ENCODE peak calls at places on chromosomes 6 and 20, in ten cellular contexts. B, Z, A, L, M, O, W, D, C and V are unnamed samples.

GRCh38 chr20:60327971-60328660 is 369.9 kb downstream of the CDH26 start:
- DNase-seq in B (no peak), M (no peak), C (no peak), Z (no peak), D (no peak), L (no peak), A (no peak), W (no peak), O (no peak), V (no peak)

GRCh38 chr6:46626976-46627375 is 25.6 kb downstream of the CYP39A1 start:
- DNase-seq in D (no peak), Z (no peak), O (no peak), B (no peak), A (no peak), M (no peak), W (no peak), L (no peak), C (no peak), V (no peak)

GRCh38 chr6:38933426-38933825 is 115.2 kb upstream of the GLP1R start:
- DNase-seq in D (no peak), M (no peak), C (no peak), A (peak), L (peak), O (no peak), Z (peak), B (peak), W (no peak), V (no peak)

GRCh38 chr6:2940010-2940850 is 31.1 kb downstream of the SERPINB6 start:
- DNase-seq in Z (no peak), M (no peak), B (no peak), C (no peak), W (no peak), L (no peak), D (no peak), A (no peak), O (no peak), V (no peak)

GRCh38 chr6:43228951-43229802 is at the start of gene DNPH1:
- DNase-seq in A (peak), O (peak), D (peak), Z (peak), L (peak), W (peak), B (peak), M (peak), C (peak), V (peak)

GRCh38 chr6:165701005-165701404 is 38.0 kb upstream of the PDE10A start:
- DNase-seq in D (no peak), Z (no peak), A (peak), B (peak), O (no peak), W (no peak), M (no peak), C (no peak), L (no peak), V (no peak)

GRCh38 chr20:53080412-53080962 is 108.3 kb downstream of the TSHZ2 start:
- DNase-seq in D (no peak), O (no peak), A (no peak), B (no peak), W (no peak), Z (no peak), C (no peak), L (no peak), M (no peak), V (no peak)

GRCh38 chr6:170269151-170269872 is 21.6 kb downstream of the DLL1 start:
- DNase-seq in L (no peak), Z (no peak), A (no peak), B (no peak), D (no peak), O (no peak), C (no peak), W (no peak), M (no peak), V (no peak)

GRCh38 chr20:60068509-60068908 is 110.3 kb downstream of the CDH26 start:
- DNase-seq in M (no peak), W (no peak), L (no peak), D (no peak), A (no peak), O (no peak), B (no peak), C (no peak), Z (no peak), V (no peak)

GRCh38 chr20:3420211-3420707 is 12.8 kb upstream of the DNAAF9 start:
- DNase-seq in M (no peak), L (peak), Z (peak), A (peak), W (no peak), B (peak), D (no peak), O (peak), C (peak), V (no peak)

GRCh38 chr6:8108031-8108660 is 5.8 kb upstream of the EEF1E1 start:
- DNase-seq in W (peak), A (peak), D (no peak), B (peak), O (peak), Z (peak), C (no peak), M (peak), L (peak), V (no peak)

GRCh38 chr6:34070315-34071110 is 75.4 kb downstream of the GRM4 start:
- DNase-seq in O (no peak), B (peak), C (no peak), D (no peak), Z (no peak), A (peak), W (no peak), L (peak), M (no peak), V (no peak)

GRCh38 chr20:37396520-37397075 is 50.7 kb downstream of the SRC start:
- DNase-seq in C (no peak), M (no peak), W (peak), D (peak), A (no peak), O (no peak), L (no peak), Z (no peak), B (no peak), V (no peak)

GRCh38 chr6:167793421-167793820 is 33.3 kb upstream of the AFDN start:
- DNase-seq in C (no peak), W (no peak), D (no peak), M (peak), L (no peak), O (no peak), A (peak), Z (peak), B (no peak), V (no peak)

GRCh38 chr20:43983359-43983758 is 68.7 kb downstream of the TOX2 start:
- DNase-seq in B (no peak), O (no peak), D (no peak), C (no peak), W (peak), Z (no peak), M (no peak), L (no peak), A (no peak), V (no peak)
- TF ChIP-seq CTCF in B (peak), O (peak), D (peak), C (peak), W (peak), Z (peak), M (peak), L (no peak), A (peak), V (no peak)

GRCh38 chr20:20407891-20408805 is 40.2 kb downstream of the INSM1 start:
- DNase-seq in M (no peak), C (no peak), D (no peak), L (no peak), W (no peak), A (peak), O (no peak), Z (no peak), B (peak), V (no peak)
- TF ChIP-seq CTCF in M (peak), C (no peak), D (peak), L (no peak), W (peak), A (peak), O (peak), Z (peak), B (peak), V (no peak)

DNA sequence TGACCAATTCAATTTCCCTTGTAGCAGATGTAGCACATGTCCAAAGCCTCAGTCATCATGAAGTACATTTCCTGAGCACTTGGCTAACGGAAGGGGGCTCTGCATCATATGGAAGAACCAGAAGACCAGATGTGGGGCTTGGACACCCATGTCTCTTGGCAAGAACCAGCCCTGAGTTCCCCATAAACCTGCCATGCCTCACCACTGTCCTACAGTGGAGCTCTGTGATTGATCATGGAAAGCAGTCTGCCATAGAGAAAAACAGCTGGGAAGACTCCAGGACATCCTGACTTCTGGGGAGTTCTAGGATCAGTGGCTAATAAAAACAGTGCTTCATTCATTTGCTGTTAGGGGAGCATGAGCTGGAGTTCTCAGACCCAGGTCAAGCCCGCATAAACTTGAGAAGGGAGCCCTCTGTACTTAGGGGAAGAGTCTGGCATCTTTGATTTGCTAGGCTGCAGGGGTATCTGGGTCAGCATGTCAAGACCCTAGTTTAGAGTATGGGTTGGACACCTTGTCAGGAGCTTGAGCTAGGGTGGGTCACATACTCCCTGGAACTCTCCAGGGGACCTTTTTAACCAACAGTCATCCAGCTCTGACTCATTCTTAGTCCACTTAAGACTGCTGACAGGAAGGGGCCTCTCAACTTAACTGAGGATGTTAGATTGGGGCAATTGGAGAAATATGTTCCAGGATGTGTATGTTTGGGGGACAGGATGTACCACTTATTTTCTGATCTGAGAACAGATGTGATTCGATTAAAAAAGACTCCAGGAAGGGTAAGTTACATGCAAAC is 26.3 kb upstream of the TRAM2 start:
- DNase-seq in D (no peak), B (peak), W (no peak), C (no peak), M (no peak), Z (no peak), A (peak), O (no peak), L (no peak), V (no peak)
- TF ChIP-seq CTCF in D (no peak), B (no peak), W (no peak), C (no peak), M (no peak), Z (no peak), A (no peak), O (no peak), L (no peak), V (no peak)

GRCh38 chr6:158793432-158793831 is 25.7 kb downstream of the EZR start:
- DNase-seq in L (peak), A (peak), C (no peak), B (peak), Z (no peak), M (peak), D (no peak), W (peak), O (no peak), V (no peak)
- TF ChIP-seq CTCF in L (no peak), A (peak), C (peak), B (peak), Z (peak), M (peak), D (peak), W (peak), O (peak), V (no peak)

DNA sequence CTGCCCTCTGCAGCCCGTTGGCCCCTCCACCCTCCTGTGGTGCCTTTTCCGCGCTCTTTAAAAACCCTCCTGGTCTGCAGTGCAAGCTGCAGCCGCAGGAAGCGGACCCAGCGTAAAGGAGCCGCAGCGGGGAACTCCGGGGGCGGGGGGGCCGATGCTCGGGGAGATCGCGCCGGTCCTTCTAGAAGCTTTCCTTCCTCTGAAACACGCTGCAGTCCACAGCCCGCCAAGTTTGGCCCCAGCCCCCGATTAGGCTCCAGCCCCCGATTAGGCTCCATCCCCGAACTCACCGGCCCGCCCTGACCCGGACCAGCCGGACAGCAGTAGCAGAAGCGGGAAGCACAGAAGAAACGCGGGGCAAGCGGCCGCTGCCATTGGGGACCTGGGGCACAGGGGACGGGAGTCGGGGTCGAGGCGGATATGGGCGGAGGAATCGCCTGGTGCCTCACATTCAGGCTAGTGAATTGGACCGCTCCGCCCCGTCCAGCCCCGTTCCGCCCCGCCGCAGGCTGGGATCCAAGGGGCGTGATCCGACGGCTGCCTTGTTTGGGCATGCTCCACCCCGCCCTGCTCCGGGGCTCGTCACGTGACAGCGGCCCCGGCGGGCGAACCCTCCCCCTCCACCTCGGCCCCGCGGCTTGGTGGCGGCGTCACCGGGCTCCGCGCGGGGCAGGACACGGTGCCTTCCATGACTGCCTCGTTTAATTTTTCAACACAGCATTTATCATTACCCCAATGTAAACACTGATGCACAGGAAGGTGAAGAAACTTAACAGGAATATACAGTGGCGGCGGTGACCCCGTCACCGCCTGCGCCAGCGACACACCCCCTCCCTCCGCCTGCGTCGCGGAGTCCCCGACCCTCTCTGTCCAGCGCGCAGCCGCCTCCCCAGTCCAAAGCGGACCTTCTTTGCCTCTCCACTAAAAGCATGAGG is 20.3 kb downstream of the RAET1L start:
- DNase-seq in D (peak), O (peak), C (peak), W (peak), A (peak), L (peak), M (peak), Z (peak), B (peak), V (peak)
- TF ChIP-seq CTCF in D (no peak), O (peak), C (no peak), W (no peak), A (no peak), L (no peak), M (no peak), Z (peak), B (no peak), V (no peak)

GRCh38 chr6:67815623-67816022 is 819.5 kb upstream of the ADGRB3 start:
- DNase-seq in C (no peak), O (no peak), W (no peak), M (no peak), A (no peak), D (no peak), Z (no peak), L (no peak), B (no peak), V (no peak)
- TF ChIP-seq CTCF in C (no peak), O (no peak), W (no peak), M (no peak), A (no peak), D (no peak), Z (no peak), L (no peak), B (no peak), V (no peak)

DNA sequence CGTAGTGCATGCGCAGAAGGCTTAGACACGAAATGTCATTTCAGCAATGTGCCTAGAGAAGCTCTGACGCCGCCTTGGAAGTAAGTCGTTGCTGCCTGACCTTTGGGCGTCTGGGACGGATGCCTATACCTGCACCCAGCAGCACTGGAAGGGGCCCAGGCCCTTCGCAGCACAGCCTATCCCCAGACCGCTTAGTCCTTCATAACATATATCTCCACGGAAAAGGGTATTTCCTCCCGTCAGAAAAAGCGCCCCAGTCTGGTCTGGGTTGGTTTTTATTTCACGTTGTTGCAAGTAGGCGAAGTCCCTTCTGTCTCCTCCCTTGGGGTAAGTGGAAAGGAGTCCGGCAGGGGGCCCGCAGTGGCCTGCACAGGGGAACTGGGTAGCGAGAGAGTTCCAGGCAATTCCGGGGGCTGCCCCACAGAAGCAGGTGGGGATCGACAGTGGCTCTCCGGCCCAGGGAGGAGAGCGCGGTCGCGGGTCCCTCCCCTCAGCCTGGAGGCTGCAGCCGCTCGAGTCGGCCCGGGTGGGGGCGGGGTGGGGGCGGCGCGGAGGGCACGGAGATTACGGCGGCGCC is 558 bp upstream of the EYA4 start:
- DNase-seq in W (no peak), O (no peak), B (peak), C (no peak), M (no peak), D (peak), Z (no peak), A (no peak), L (no peak), V (no peak)
- TF ChIP-seq CTCF in W (no peak), O (no peak), B (peak), C (no peak), M (peak), D (peak), Z (no peak), A (no peak), L (no peak), V (no peak)